ENCODE peak calls at places on chromosomes 12 and 14, in five cellular contexts. N, D, P, T and O are unnamed samples.
A peak's percentile ranks its signal among the peaks of the same experiment; 100 is the strongest.

GRCh38 chr14:83164591-83164990 is 1630.9 kb upstream of the SEL1L start:
- DNase-seq in N (no peak), D (no peak), P (no peak), T (no peak), O (no peak)

GRCh38 chr14:31265701-31266398 is 58.3 kb upstream of the HECTD1 start:
- DNase-seq in N (no peak), D (no peak), P (peak; percentile 66), T (no peak), O (no peak)

GRCh38 chr12:86228656-86229055 is 27.5 kb downstream of the MGAT4C start:
- DNase-seq in N (no peak), D (no peak), P (no peak), T (no peak), O (no peak)

GRCh38 chr14:100622234-100622633 is 35.0 kb upstream of the BEGAIN start:
- DNase-seq in N (no peak), D (no peak), P (no peak), T (peak; percentile 52), O (no peak)

GRCh38 chr12:65614259-65614658 is 210.0 kb upstream of the HMGA2 start:
- DNase-seq in N (no peak), D (no peak), P (no peak), T (no peak), O (no peak)

GRCh38 chr14:95774265-95775160 is 60.6 kb upstream of the TCL1A start:
- DNase-seq in N (peak; percentile 57), D (peak; percentile 32), P (peak; percentile 53), T (no peak), O (no peak)

GRCh38 chr14:104888489-104889373 is 23.7 kb downstream of the CEP170B start:
- DNase-seq in N (no peak), D (peak; percentile 18), P (no peak), T (no peak), O (peak; percentile 19)

GRCh38 chr12:72453550-72453949 is 181.4 kb downstream of the TRHDE start:
- DNase-seq in N (no peak), D (no peak), P (no peak), T (no peak), O (no peak)

GRCh38 chr14:68199465-68200145 is 380.0 kb downstream of the RAD51B start:
- DNase-seq in N (no peak), D (peak; percentile 38), P (peak; percentile 50), T (no peak), O (no peak)

GRCh38 chr12:7927470-7927869 is 8.5 kb downstream of the SLC2A3 start:
- DNase-seq in N (no peak), D (no peak), P (no peak), T (no peak), O (no peak)

GRCh38 chr14:65038966-65039365 is 52.3 kb downstream of the FNTB start:
- DNase-seq in N (no peak), D (no peak), P (no peak), T (no peak), O (no peak)

GRCh38 chr14:77641207-77641533 is 24.7 kb upstream of the SPTLC2 start:
- DNase-seq in N (no peak), D (no peak), P (no peak), T (no peak), O (no peak)

GRCh38 chr14:70188608-70189540 is at the start of gene SLC8A3:
- DNase-seq in N (peak; percentile 40), D (no peak), P (peak; percentile 26), T (no peak), O (no peak)
- TF ChIP-seq EP300 in N (no peak), D (no peak), P (no peak), T (no peak), O (no peak)

GRCh38 chr12:121346747-121347146 is 5.5 kb downstream of the ANAPC5 start:
- DNase-seq in N (no peak), D (no peak), P (no peak), T (no peak), O (no peak)

GRCh38 chr12:121356657-121357056 is 4.4 kb upstream of the ANAPC5 start:
- DNase-seq in N (no peak), D (no peak), P (no peak), T (no peak), O (no peak)

GRCh38 chr12:121357331-121357730 is 5.1 kb upstream of the ANAPC5 start:
- DNase-seq in N (no peak), D (no peak), P (no peak), T (no peak), O (no peak)

GRCh38 chr12:121355818-121356217 is 3.6 kb upstream of the ANAPC5 start:
- DNase-seq in N (no peak), D (no peak), P (no peak), T (no peak), O (no peak)

DNA sequence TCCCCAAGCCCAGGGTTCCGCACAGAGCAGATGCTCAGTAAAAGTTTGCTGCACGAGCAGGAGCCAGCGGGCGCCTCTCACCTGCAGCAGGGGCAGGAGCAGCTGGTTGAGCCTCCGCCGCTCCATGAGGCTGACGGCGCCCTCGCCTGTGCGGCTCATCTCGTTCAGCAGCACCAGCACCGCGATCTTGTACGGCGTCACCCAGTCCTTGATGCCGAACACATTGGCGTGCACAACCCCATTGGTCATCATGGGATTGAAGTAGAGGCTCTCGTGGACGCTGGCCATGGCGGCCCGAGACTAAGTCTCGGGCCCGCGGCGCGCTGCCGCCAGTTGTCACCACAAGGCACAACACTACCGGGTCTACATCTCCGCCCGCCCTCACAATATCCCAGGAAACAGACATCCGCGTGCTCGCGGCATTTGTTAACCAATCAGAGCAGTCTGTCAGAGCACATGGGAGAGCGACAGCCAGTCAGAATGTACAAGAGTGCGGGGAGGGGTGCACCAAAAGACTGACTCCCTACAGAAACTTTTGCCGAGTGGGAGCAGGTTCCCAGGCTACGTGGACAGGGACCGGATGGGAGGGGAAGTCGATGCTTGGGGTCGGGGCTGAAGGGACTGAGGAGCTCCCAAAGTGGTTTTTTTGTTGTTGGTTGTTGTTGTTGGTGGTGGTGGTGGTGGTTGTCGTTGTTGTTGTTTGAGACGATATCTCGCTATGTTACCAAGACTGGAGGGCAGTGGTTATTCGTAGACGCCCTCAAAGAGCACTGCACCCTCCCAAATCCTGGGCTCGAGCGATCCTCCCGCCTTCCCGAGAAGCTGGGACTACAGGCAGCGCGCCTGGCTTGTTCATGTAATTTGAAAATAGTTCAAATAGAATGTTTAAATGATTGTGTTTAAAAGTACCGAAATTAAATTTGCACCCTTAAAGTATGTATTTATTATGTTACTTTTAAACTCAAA is at the start of gene ANAPC5:
- DNase-seq in N (peak; percentile 100), D (peak; percentile 86), P (peak; percentile 94), T (peak; percentile 97), O (peak; percentile 97)
- TF ChIP-seq EP300 in N (no peak), D (no peak), P (no peak), T (no peak), O (no peak)

GRCh38 chr12:108640802-108641445 is 7.2 kb upstream of the SELPLG start:
- DNase-seq in N (no peak), D (peak; percentile 51), P (peak; percentile 51), T (peak; percentile 77), O (no peak)
- TF ChIP-seq EP300 in N (no peak), D (no peak), P (no peak), T (no peak), O (no peak)

DNA sequence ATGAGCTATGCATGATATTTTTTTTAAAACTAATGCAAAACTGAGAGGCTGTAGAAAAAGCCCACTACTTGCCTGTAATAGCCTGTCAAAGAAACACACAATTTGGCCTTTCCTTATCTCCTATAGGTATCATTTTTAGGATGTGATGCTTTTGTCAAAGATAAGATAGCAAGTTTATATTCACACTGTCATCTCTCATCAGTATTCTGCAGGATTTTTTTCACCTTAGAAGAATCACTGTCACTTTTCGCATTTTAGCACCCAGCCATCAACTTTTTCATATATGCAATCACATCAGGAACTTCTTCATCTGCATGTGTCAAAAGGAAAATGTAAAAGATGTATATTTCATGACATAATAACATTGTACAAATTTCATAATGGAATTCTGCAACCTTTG is 443.0 kb downstream of the C12orf50 start:
- DNase-seq in N (no peak), D (no peak), P (no peak), T (no peak), O (no peak)
- TF ChIP-seq EP300 in N (no peak), D (no peak), P (no peak), T (no peak), O (no peak)

DNA sequence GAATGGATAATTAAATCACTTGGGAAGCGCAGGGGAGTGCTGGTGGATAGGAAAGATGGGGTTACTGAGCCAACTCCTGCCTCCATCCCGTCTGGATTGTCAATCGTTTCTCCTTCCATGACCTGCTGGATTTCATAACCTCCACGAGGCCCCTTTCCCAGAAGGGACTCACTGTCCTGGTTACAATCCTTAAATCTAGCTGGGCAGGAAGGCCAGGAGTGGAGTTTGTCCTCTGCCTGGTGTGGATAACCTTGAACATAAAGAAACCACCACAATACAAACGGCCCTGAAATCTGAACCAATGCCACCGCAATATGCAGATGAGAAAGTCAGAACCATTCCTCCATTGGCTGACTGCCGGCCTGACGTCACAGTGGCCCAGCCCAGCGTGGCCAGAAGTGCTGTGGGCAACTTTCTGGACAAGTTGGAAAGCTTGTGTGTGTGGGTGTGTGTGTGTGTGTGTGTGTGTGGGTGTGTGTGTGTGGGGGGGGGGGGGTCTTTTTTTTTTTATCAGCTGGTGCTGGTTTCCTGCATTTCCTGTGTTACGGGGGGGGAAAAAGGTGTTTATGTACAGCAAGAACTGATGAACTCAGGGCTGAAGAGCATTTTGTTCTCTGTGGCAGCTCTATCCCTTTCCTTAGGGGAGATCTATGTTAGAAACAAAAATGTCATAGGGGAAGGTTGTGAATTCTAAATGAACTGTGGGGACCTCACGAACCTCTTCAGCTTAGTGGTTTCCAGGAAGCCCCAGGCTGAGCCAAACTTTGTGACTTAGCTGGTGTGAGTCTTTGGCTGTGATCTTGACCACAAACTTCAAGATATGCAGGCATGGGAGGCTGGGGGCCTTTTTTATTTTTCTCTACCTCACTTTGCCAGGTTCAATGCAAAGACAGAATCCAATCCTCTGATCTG is 81.6 kb upstream of the MED13L start:
- DNase-seq in N (peak; percentile 97), D (peak; percentile 96), P (peak; percentile 98), T (peak; percentile 94), O (peak; percentile 93)
- TF ChIP-seq EP300 in N (no peak), D (peak; percentile 57), P (no peak), T (no peak), O (peak; percentile 41)

DNA sequence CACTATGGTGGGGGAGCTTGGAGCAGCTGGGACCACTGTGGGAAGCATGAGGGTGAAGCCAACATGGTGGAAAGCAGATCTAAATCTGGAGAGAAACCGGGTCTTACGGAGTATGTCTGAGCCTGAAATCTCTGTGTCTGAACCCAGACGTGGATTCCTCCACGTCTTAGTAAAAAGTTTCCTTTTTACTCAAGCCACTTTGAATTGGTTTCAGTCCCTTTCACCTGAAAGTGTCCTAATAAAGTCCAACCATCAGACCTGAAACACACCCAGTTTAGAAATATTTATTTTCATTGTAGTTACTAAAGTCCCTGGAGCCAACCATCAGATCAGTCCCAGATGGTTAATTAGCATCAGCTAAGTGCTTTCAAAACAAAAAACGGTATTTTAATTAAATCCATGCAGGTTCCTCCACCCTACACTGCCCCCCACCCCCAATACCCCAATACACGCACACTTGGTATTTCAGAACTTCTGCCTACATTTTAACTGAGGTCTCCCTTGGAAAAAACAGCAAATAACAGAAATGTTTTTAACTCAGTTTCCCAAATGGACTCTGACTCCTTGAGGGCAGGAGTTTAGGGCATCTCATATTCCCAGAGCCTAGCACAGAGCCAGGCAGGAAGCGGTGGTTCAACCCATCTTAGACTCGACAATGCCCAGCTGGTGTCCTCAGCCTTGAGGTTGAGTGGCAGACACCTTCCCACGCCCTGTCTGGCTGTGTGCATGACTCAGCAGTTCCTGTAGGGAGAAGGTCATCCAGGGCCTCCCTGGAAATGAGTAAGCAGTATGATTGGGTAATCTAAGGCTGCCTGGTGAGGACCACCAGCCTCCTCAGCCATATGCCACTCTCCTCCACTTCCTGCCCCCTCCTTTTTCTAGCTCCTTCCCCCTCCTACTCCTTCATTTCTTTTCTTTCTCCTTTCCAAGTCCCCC is 175.8 kb downstream of the TTC8 start:
- DNase-seq in N (peak; percentile 96), D (no peak), P (peak; percentile 47), T (no peak), O (peak; percentile 63)
- TF ChIP-seq EP300 in N (peak; percentile 86), D (no peak), P (no peak), T (no peak), O (peak; percentile 2)